ENCODE peak calls at places on chromosomes 7 and 10, in six cellular contexts. One of them, this sample, is unnamed.

GRCh38 chr7:150363872-150364271 is 4.8 kb upstream of the REPIN1 start:
- DNase-seq in endodermal cell: no peak
- DNase-seq in neural progenitor cell: no peak
- DNase-seq in ovary: no peak
- DNase-seq in endothelial cell of umbilical vein: peak; percentile 37
- DNase-seq in HCT116: no peak
- DNase-seq in this sample: no peak

GRCh38 chr10:66837335-66837734 is 88.5 kb upstream of the LRRTM3 start:
- DNase-seq in neural progenitor cell: no peak
- DNase-seq in HCT116: no peak
- DNase-seq in endodermal cell: no peak
- DNase-seq in endothelial cell of umbilical vein: no peak
- DNase-seq in ovary: no peak
- DNase-seq in this sample: no peak

GRCh38 chr7:24898691-24899090 is 81.3 kb downstream of the OSBPL3 start:
- DNase-seq in HCT116: no peak
- DNase-seq in endothelial cell of umbilical vein: no peak
- DNase-seq in ovary: no peak
- DNase-seq in endodermal cell: no peak
- DNase-seq in neural progenitor cell: no peak
- DNase-seq in this sample: no peak

GRCh38 chr10:1715821-1716220 is 21.5 kb downstream of the ADARB2 start:
- DNase-seq in endothelial cell of umbilical vein: no peak
- DNase-seq in ovary: no peak
- DNase-seq in endodermal cell: peak; percentile 80
- DNase-seq in HCT116: no peak
- DNase-seq in neural progenitor cell: peak; percentile 75
- DNase-seq in this sample: no peak

GRCh38 chr7:30984359-30985107 is 20.8 kb downstream of the GHRHR start:
- DNase-seq in HCT116: peak; percentile 34
- DNase-seq in endothelial cell of umbilical vein: peak; percentile 43
- DNase-seq in ovary: no peak
- DNase-seq in neural progenitor cell: peak; percentile 52
- DNase-seq in endodermal cell: peak; percentile 87
- DNase-seq in this sample: no peak

GRCh38 chr7:114663502-114663901 is 248.9 kb downstream of the FOXP2 start:
- DNase-seq in neural progenitor cell: peak; percentile 34
- DNase-seq in HCT116: peak; percentile 46
- DNase-seq in ovary: no peak
- DNase-seq in endothelial cell of umbilical vein: peak; percentile 35
- DNase-seq in endodermal cell: no peak
- DNase-seq in this sample: no peak

GRCh38 chr7:97024209-97025129 is at the start of gene DLX5:
- DNase-seq in neural progenitor cell: peak; percentile 90
- DNase-seq in endothelial cell of umbilical vein: no peak
- DNase-seq in endodermal cell: peak; percentile 94
- DNase-seq in HCT116: no peak
- DNase-seq in ovary: peak; percentile 62
- DNase-seq in this sample: no peak

GRCh38 chr7:70042533-70042932 is 444.3 kb downstream of the AUTS2 start:
- DNase-seq in neural progenitor cell: no peak
- DNase-seq in endothelial cell of umbilical vein: no peak
- DNase-seq in endodermal cell: no peak
- DNase-seq in ovary: no peak
- DNase-seq in HCT116: no peak
- DNase-seq in this sample: no peak

GRCh38 chr7:74479961-74480829 is 26.5 kb downstream of the GTF2IRD1 start:
- DNase-seq in HCT116: no peak
- DNase-seq in neural progenitor cell: peak; percentile 95
- DNase-seq in endodermal cell: peak; percentile 88
- DNase-seq in endothelial cell of umbilical vein: peak; percentile 82
- DNase-seq in ovary: peak; percentile 80
- DNase-seq in this sample: peak; percentile 79

GRCh38 chr7:130700760-130701159 is 14.4 kb upstream of the TSGA13 start:
- DNase-seq in ovary: no peak
- DNase-seq in endodermal cell: no peak
- DNase-seq in endothelial cell of umbilical vein: no peak
- DNase-seq in HCT116: no peak
- DNase-seq in neural progenitor cell: no peak
- DNase-seq in this sample: no peak

GRCh38 chr7:25482631-25483030 is 254.3 kb upstream of the NPVF start:
- DNase-seq in neural progenitor cell: no peak
- DNase-seq in ovary: no peak
- DNase-seq in HCT116: no peak
- DNase-seq in endothelial cell of umbilical vein: no peak
- DNase-seq in endodermal cell: no peak
- DNase-seq in this sample: no peak

DNA sequence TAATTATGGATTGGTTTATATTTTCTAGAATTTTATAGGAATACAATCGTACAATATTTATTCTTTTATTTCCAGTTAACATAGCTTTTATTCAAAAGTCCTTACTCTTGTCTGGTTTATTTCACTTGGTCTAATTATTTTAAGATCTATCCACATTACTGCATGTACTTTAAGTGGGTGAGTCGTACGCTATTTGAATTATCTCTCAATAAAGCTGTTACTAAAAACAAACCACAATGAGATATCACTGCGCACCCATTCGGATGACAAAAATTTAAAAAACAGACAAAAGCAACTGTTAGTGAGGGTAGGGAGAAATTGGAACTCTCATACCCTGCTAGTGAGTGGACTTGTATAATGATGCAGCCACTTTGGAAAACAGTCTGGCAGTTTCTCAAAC is 30.2 kb upstream of the TNPO3 start:
- DNase-seq in endodermal cell: no peak
- DNase-seq in HCT116: no peak
- DNase-seq in ovary: no peak
- DNase-seq in neural progenitor cell: no peak
- DNase-seq in endothelial cell of umbilical vein: no peak
- DNase-seq in this sample: no peak
- H3K4me1 ChIP-seq in endodermal cell: no peaks in the 10 kb centered on the region
- H3K4me1 ChIP-seq in HCT116: no peaks in the 10 kb centered on the region
- H3K4me1 ChIP-seq in ovary: no peaks in the 10 kb centered on the region
- H3K4me1 ChIP-seq in neural progenitor cell: no peaks in the 10 kb centered on the region
- H3K4me1 ChIP-seq in endothelial cell of umbilical vein: no peaks in the 10 kb centered on the region
- H3K4me1 ChIP-seq in this sample: no peaks in the 10 kb centered on the region

GRCh38 chr10:59859570-59859969 is 46.8 kb downstream of the CCDC6 start:
- DNase-seq in neural progenitor cell: no peak
- DNase-seq in ovary: no peak
- DNase-seq in endothelial cell of umbilical vein: no peak
- DNase-seq in endodermal cell: no peak
- DNase-seq in HCT116: no peak
- DNase-seq in this sample: no peak

GRCh38 chr10:59856104-59856503 is 50.3 kb downstream of the CCDC6 start:
- DNase-seq in neural progenitor cell: no peak
- DNase-seq in endothelial cell of umbilical vein: no peak
- DNase-seq in HCT116: no peak
- DNase-seq in ovary: no peak
- DNase-seq in endodermal cell: no peak
- DNase-seq in this sample: no peak

GRCh38 chr10:59857921-59858320 is 48.4 kb downstream of the CCDC6 start:
- DNase-seq in neural progenitor cell: no peak
- DNase-seq in ovary: no peak
- DNase-seq in endothelial cell of umbilical vein: no peak
- DNase-seq in HCT116: no peak
- DNase-seq in endodermal cell: no peak
- DNase-seq in this sample: no peak

GRCh38 chr10:59854571-59854970 is 51.8 kb downstream of the CCDC6 start:
- DNase-seq in ovary: no peak
- DNase-seq in neural progenitor cell: no peak
- DNase-seq in endothelial cell of umbilical vein: no peak
- DNase-seq in endodermal cell: no peak
- DNase-seq in HCT116: no peak
- DNase-seq in this sample: no peak

GRCh38 chr10:59857049-59857448 is 49.3 kb downstream of the CCDC6 start:
- DNase-seq in endodermal cell: no peak
- DNase-seq in endothelial cell of umbilical vein: no peak
- DNase-seq in HCT116: no peak
- DNase-seq in ovary: no peak
- DNase-seq in neural progenitor cell: no peak
- DNase-seq in this sample: no peak
- H3K4me1 ChIP-seq in endodermal cell: no peaks in the 10 kb centered on the region
- H3K4me1 ChIP-seq in endothelial cell of umbilical vein: peaks cover 6% of the 10 kb centered on the region
- H3K4me1 ChIP-seq in HCT116: no peaks in the 10 kb centered on the region
- H3K4me1 ChIP-seq in ovary: peaks cover 12% of the 10 kb centered on the region
- H3K4me1 ChIP-seq in neural progenitor cell: peaks cover 20% of the 10 kb centered on the region
- H3K4me1 ChIP-seq in this sample: no peaks in the 10 kb centered on the region

DNA sequence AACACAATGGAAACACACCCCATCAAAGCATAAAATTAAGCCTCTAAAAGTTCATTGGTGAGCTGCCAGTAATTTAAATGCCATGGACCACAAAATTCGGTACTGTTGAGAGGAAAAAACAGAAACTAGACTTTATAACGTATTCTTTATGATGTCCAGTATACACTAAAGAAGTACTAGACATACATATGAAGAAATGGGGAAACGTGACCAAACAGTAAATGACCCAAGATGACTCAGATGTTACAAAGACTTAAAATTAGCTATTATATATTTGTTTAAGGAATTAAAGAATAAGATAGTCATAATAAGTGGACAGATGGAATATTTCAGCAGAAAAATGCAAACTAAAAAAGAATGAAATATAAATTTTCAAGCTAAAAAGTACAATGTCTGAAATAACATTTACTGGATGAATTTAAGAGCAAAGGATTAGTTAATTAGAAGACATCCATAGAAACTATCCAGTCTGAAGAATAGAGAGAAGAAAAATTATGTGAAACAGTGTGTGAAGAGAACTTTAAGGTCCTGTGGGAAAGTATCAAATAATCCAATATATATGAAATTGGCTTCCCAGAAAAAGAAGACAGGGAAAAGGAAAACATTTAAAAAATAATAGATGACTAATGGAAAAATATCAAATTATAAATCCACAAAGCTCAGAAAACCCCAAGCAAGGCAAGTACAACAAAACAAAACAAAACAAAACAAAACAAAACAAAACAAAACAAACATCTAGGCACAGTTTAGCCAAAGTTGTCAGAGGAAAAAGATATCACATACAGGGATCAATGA is 69.4 kb downstream of the SAMD9 start:
- DNase-seq in ovary: no peak
- DNase-seq in neural progenitor cell: no peak
- DNase-seq in endothelial cell of umbilical vein: no peak
- DNase-seq in HCT116: no peak
- DNase-seq in endodermal cell: no peak
- DNase-seq in this sample: no peak
- H3K4me1 ChIP-seq in ovary: no peaks in the 10 kb centered on the region
- H3K4me1 ChIP-seq in neural progenitor cell: peaks cover 28% of the 10 kb centered on the region
- H3K4me1 ChIP-seq in endothelial cell of umbilical vein: peaks cover 15% of the 10 kb centered on the region
- H3K4me1 ChIP-seq in HCT116: no peaks in the 10 kb centered on the region
- H3K4me1 ChIP-seq in endodermal cell: no peaks in the 10 kb centered on the region
- H3K4me1 ChIP-seq in this sample: no peaks in the 10 kb centered on the region

DNA sequence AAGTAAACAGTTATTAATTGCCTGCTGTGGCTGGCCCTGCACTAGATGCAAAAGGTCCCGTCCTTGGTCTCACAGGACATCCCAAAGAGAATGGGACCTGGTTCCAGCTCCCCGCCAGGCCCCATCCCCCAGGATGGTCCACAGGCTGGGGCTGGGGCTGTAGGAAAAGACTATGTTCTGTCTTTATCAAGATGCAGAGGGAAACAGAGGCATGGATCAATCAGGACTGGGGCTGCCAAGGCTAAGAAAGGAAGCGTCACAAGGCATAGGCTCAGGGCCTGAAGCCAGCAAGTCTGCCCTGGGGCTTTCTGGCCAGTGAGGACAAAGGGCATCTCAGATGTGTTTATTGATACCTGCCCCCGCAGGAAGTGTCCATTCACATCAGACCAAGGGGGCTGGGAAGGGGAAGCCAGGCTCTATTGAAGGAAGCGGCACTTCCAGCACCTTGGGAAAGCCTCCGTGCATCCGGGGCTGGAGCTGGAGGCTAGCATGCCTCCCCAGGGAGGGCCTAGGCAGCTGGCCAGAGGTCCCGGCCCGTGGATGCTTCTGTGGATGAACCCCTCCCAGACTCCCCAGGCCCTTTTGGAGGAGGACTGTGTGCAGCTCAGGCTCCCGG is 5.8 kb downstream of the VSIR start:
- DNase-seq in neural progenitor cell: no peak
- DNase-seq in endodermal cell: no peak
- DNase-seq in ovary: peak; percentile 80
- DNase-seq in HCT116: no peak
- DNase-seq in endothelial cell of umbilical vein: peak; percentile 43
- DNase-seq in this sample: peak; percentile 71
- H3K4me1 ChIP-seq in neural progenitor cell: peaks cover 4% of the 10 kb centered on the region
- H3K4me1 ChIP-seq in endodermal cell: no peaks in the 10 kb centered on the region
- H3K4me1 ChIP-seq in ovary: peaks cover 54% of the 10 kb centered on the region
- H3K4me1 ChIP-seq in HCT116: peaks cover 73% of the 10 kb centered on the region
- H3K4me1 ChIP-seq in endothelial cell of umbilical vein: peaks cover 37% of the 10 kb centered on the region
- H3K4me1 ChIP-seq in this sample: peaks cover 58% of the 10 kb centered on the region

This sample was measured in uterus.